ENCODE peak calls at places on chromosomes 5 and 9, in seven cellular contexts. One of them, this sample, is unnamed.
A peak's percentile ranks its signal among the peaks of the same experiment; 100 is the strongest.

GRCh38 chr9:63859475-63860215 is 1425.4 kb downstream of the FOXD4L5 start:
- DNase-seq in SK-N-SH: peak; percentile 86
- DNase-seq in HepG2: peak; percentile 49
- DNase-seq in HCT116: peak; percentile 45
- DNase-seq in GM12878: no peak
- DNase-seq in K562: peak; percentile 58
- DNase-seq in H1: no peak
- DNase-seq in this sample: peak; percentile 11

GRCh38 chr9:130268521-130269131 is 3.1 kb downstream of the HMCN2 start:
- DNase-seq in K562: no peak
- DNase-seq in HepG2: no peak
- DNase-seq in SK-N-SH: peak; percentile 62
- DNase-seq in HCT116: no peak
- DNase-seq in H1: no peak
- DNase-seq in GM12878: no peak
- DNase-seq in this sample: no peak

GRCh38 chr5:37735649-37736347 is 104.0 kb downstream of the GDNF start:
- DNase-seq in HepG2: no peak
- DNase-seq in GM12878: no peak
- DNase-seq in HCT116: no peak
- DNase-seq in K562: no peak
- DNase-seq in H1: no peak
- DNase-seq in SK-N-SH: no peak
- DNase-seq in this sample: no peak

GRCh38 chr9:76917299-76917698 is 11.4 kb upstream of the PRUNE2 start:
- DNase-seq in H1: no peak
- DNase-seq in K562: no peak
- DNase-seq in HepG2: no peak
- DNase-seq in HCT116: no peak
- DNase-seq in SK-N-SH: no peak
- DNase-seq in GM12878: no peak
- DNase-seq in this sample: no peak

GRCh38 chr9:136481558-136481957 is 1.3 kb downstream of the SEC16A start:
- DNase-seq in HepG2: no peak
- DNase-seq in K562: no peak
- DNase-seq in H1: no peak
- DNase-seq in HCT116: no peak
- DNase-seq in SK-N-SH: no peak
- DNase-seq in GM12878: no peak
- DNase-seq in this sample: no peak

GRCh38 chr9:91162784-91163440 is 198.8 kb downstream of the AUH start:
- DNase-seq in GM12878: peak; percentile 21
- DNase-seq in H1: no peak
- DNase-seq in K562: peak; percentile 46
- DNase-seq in HepG2: no peak
- DNase-seq in SK-N-SH: no peak
- DNase-seq in HCT116: no peak
- DNase-seq in this sample: no peak

GRCh38 chr5:157857821-157858526 is 971 bp downstream of the CLINT1 start:
- DNase-seq in H1: no peak
- DNase-seq in K562: peak; percentile 27
- DNase-seq in HepG2: no peak
- DNase-seq in GM12878: no peak
- DNase-seq in HCT116: no peak
- DNase-seq in SK-N-SH: no peak
- DNase-seq in this sample: no peak

GRCh38 chr9:124454296-124454695 is 4.0 kb downstream of the ADGRD2 start:
- DNase-seq in GM12878: no peak
- DNase-seq in K562: no peak
- DNase-seq in HepG2: no peak
- DNase-seq in H1: no peak
- DNase-seq in SK-N-SH: no peak
- DNase-seq in HCT116: no peak
- DNase-seq in this sample: no peak

GRCh38 chr9:127093319-127094020 is 29.0 kb downstream of the ANGPTL2 start:
- DNase-seq in HCT116: no peak
- DNase-seq in H1: no peak
- DNase-seq in SK-N-SH: no peak
- DNase-seq in K562: no peak
- DNase-seq in GM12878: no peak
- DNase-seq in HepG2: no peak
- DNase-seq in this sample: no peak

GRCh38 chr9:119160559-119160958 is 208.7 kb downstream of the BRINP1 start:
- DNase-seq in GM12878: no peak
- DNase-seq in SK-N-SH: no peak
- DNase-seq in HCT116: no peak
- DNase-seq in HepG2: no peak
- DNase-seq in K562: no peak
- DNase-seq in H1: no peak
- DNase-seq in this sample: no peak

GRCh38 chr9:20358201-20358600 is 264.1 kb downstream of the MLLT3 start:
- DNase-seq in GM12878: no peak
- DNase-seq in SK-N-SH: no peak
- DNase-seq in K562: no peak
- DNase-seq in HepG2: no peak
- DNase-seq in HCT116: no peak
- DNase-seq in H1: no peak
- DNase-seq in this sample: no peak

GRCh38 chr9:107620801-107621200 is 131.2 kb upstream of the KLF4 start:
- DNase-seq in GM12878: no peak
- DNase-seq in SK-N-SH: no peak
- DNase-seq in HCT116: no peak
- DNase-seq in HepG2: no peak
- DNase-seq in K562: no peak
- DNase-seq in H1: no peak
- DNase-seq in this sample: no peak

GRCh38 chr5:142612388-142612787 is 73.5 kb downstream of the FGF1 start:
- DNase-seq in SK-N-SH: no peak
- DNase-seq in K562: no peak
- DNase-seq in HepG2: no peak
- DNase-seq in H1: no peak
- DNase-seq in GM12878: no peak
- DNase-seq in HCT116: no peak
- DNase-seq in this sample: no peak

GRCh38 chr9:84731696-84732095 is 62.2 kb downstream of the NTRK2 start:
- DNase-seq in SK-N-SH: no peak
- DNase-seq in HCT116: no peak
- DNase-seq in GM12878: no peak
- DNase-seq in H1: no peak
- DNase-seq in K562: no peak
- DNase-seq in HepG2: no peak
- DNase-seq in this sample: no peak

GRCh38 chr5:867300-867699 is 16.5 kb upstream of the ZDHHC11 start:
- DNase-seq in K562: no peak
- DNase-seq in SK-N-SH: no peak
- DNase-seq in HepG2: no peak
- DNase-seq in GM12878: no peak
- DNase-seq in H1: no peak
- DNase-seq in HCT116: no peak
- DNase-seq in this sample: no peak

DNA sequence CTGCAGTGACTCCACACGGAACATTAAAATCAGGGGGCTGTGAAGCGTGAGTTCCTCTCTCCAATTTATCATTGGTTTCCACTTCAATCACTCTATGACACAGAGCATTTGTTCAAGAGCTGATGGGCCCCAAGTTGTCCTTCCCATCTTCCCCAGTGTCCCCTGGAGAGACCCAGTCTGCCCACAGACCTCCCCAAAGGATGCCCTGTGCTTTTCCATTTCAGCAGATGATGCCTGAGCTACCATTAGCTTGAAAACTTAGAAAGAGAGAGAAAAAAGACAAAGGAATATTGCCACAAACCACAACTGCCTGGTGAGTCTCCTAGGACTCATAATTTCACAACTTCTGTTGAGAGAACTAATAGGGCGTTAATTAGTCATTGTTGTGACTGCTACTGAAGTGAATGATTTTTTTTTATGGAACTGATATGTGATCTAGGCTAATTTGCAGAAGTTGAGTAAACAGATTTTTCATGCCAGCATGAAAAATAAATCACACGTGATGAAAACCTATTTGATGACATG is 772.7 kb downstream of the SEMA5A start:
- DNase-seq in H1: no peak
- DNase-seq in GM12878: no peak
- DNase-seq in SK-N-SH: no peak
- DNase-seq in HCT116: no peak
- DNase-seq in HepG2: no peak
- DNase-seq in K562: no peak
- DNase-seq in this sample: no peak
- TF ChIP-seq YY1 in H1: no peak
- TF ChIP-seq YY1 in GM12878: no peak
- TF ChIP-seq YY1 in SK-N-SH: no peak
- TF ChIP-seq YY1 in HCT116: no peak
- TF ChIP-seq YY1 in HepG2: no peak
- TF ChIP-seq YY1 in K562: no peak
- TF ChIP-seq YY1 in this sample: no peak

GRCh38 chr5:60522299-60522915 is 177.6 kb downstream of the DEPDC1B start:
- DNase-seq in K562: no peak
- DNase-seq in GM12878: peak; percentile 87
- DNase-seq in H1: no peak
- DNase-seq in SK-N-SH: peak; percentile 20
- DNase-seq in HCT116: no peak
- DNase-seq in HepG2: no peak
- DNase-seq in this sample: no peak
- H3K4me3 ChIP-seq in K562: no peak overlapping the region
- H3K4me3 ChIP-seq in GM12878: peak overlapping the region; percentile 78
- H3K4me3 ChIP-seq in H1: no peak overlapping the region
- H3K4me3 ChIP-seq in SK-N-SH: no peak overlapping the region
- H3K4me3 ChIP-seq in HCT116: no peak overlapping the region
- H3K4me3 ChIP-seq in HepG2: no peak overlapping the region
- H3K4me3 ChIP-seq in this sample: no peak overlapping the region

GRCh38 chr5:127290946-127291763 is 559 bp downstream of the MEGF10 start:
- DNase-seq in GM12878: no peak
- DNase-seq in K562: no peak
- DNase-seq in H1: no peak
- DNase-seq in HCT116: no peak
- DNase-seq in HepG2: no peak
- DNase-seq in SK-N-SH: peak; percentile 6
- DNase-seq in this sample: no peak

GRCh38 chr5:127293373-127293772 is 2.8 kb downstream of the MEGF10 start:
- DNase-seq in SK-N-SH: no peak
- DNase-seq in HCT116: no peak
- DNase-seq in K562: no peak
- DNase-seq in H1: no peak
- DNase-seq in GM12878: no peak
- DNase-seq in HepG2: no peak
- DNase-seq in this sample: no peak

GRCh38 chr5:127288676-127289075 is 1.9 kb upstream of the MEGF10 start:
- DNase-seq in HCT116: no peak
- DNase-seq in HepG2: no peak
- DNase-seq in H1: no peak
- DNase-seq in GM12878: no peak
- DNase-seq in K562: no peak
- DNase-seq in SK-N-SH: no peak
- DNase-seq in this sample: no peak

GRCh38 chr5:127292030-127292735 is 1.6 kb downstream of the MEGF10 start:
- DNase-seq in H1: no peak
- DNase-seq in HepG2: no peak
- DNase-seq in HCT116: no peak
- DNase-seq in GM12878: no peak
- DNase-seq in SK-N-SH: no peak
- DNase-seq in K562: no peak
- DNase-seq in this sample: no peak

DNA sequence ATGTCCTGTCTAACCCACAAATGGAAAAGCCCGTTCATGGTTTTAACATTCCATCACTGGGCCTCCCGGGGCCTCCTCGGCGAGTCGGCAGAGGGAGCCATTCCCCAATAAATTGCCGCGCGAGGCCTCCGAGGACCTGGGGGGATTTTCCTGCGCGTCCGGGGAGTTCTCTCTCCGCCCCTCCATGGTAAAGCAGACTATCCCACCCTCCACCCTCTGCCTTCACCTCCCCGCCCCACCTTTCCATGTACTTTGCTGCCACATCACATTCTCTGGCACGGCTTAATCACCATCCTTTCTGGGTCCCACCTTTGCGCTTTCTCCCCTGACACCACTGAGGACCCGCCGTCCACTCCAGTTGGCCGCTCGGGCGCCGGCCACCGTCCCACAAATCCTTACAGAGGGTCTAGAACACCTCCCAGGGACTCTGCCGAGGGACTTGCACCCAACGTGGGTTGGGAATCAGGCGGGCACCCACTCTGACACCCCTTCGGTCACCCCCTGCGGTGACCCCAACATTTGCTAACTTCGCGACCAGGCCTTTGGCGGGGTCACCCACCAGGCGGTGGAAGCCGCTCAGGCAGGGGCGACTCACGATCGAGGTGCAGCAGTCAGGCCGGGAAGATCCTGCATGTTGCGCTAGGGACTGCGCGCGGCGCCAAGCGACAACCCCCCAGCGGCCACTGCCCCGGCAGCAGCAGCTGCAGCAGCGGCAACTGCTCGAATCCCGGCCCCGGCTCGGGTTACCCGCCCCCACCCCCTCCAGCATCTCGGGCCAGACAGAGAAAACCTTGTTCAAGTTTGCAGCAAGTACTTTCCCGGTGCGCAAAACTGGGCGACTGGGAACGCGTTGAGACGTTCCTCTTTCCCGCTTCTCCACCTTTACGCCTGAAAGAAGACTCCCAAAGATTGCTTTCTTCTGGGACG is at the start of gene MEGF10:
- DNase-seq in HCT116: no peak
- DNase-seq in K562: peak; percentile 54
- DNase-seq in H1: no peak
- DNase-seq in SK-N-SH: peak; percentile 83
- DNase-seq in HepG2: peak; percentile 7
- DNase-seq in GM12878: no peak
- DNase-seq in this sample: peak; percentile 52
- TF ChIP-seq YY1 in HCT116: no peak
- TF ChIP-seq YY1 in K562: no peak
- TF ChIP-seq YY1 in H1: peak; percentile 15
- TF ChIP-seq YY1 in SK-N-SH: no peak
- TF ChIP-seq YY1 in HepG2: no peak
- TF ChIP-seq YY1 in GM12878: no peak
- TF ChIP-seq YY1 in this sample: no peak

GRCh38 chr9:14311940-14312572 is 1.9 kb downstream of the NFIB start:
- DNase-seq in H1: no peak
- DNase-seq in GM12878: no peak
- DNase-seq in HCT116: no peak
- DNase-seq in K562: no peak
- DNase-seq in HepG2: no peak
- DNase-seq in SK-N-SH: no peak
- DNase-seq in this sample: no peak
- H3K4me3 ChIP-seq in H1: peak overlapping the region; percentile 69
- H3K4me3 ChIP-seq in GM12878: no peak overlapping the region
- H3K4me3 ChIP-seq in HCT116: no peak overlapping the region
- H3K4me3 ChIP-seq in K562: no peak overlapping the region
- H3K4me3 ChIP-seq in HepG2: peak overlapping the region; percentile 80
- H3K4me3 ChIP-seq in SK-N-SH: peak overlapping the region; percentile 91
- H3K4me3 ChIP-seq in this sample: no peak overlapping the region

DNA sequence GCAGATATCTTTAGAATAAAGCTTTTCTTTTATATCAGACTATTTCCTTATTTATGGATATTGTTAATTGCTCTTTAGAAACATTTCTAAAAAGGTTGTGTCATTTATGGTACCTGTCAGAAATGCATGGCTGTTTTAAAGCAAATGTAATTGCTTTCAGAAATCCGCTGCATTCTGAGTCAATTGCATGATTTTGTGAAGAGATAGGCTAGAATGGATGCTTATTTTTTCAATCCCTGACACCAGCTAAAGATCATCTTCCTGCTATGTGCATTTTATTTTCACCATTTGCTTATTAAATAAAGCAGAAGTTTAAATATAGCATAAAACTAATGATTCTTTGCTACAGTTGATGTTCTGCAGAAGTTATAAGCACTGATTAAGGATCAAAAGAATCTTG is 170.2 kb upstream of the C9orf72 start:
- DNase-seq in GM12878: no peak
- DNase-seq in K562: no peak
- DNase-seq in H1: no peak
- DNase-seq in HepG2: no peak
- DNase-seq in HCT116: no peak
- DNase-seq in SK-N-SH: peak; percentile 20
- DNase-seq in this sample: no peak
- TF ChIP-seq YY1 in GM12878: no peak
- TF ChIP-seq YY1 in K562: no peak
- TF ChIP-seq YY1 in H1: no peak
- TF ChIP-seq YY1 in HepG2: no peak
- TF ChIP-seq YY1 in HCT116: no peak
- TF ChIP-seq YY1 in SK-N-SH: no peak
- TF ChIP-seq YY1 in this sample: no peak